ENCODE peak calls at places on chromosome 1, in eight cellular contexts. One of them, this sample, is unnamed.

GRCh38 chr1:170210142-170210541 is 64.4 kb downstream of the NTMT2 start:
- DNase-seq in NCI-H1694: no peak
- DNase-seq in HFF-Myc: no peak
- DNase-seq in CMK: no peak
- DNase-seq in breast epithelium: no peak
- DNase-seq in H7: no peak
- DNase-seq in uterus: no peak
- DNase-seq in AG09319: no peak
- DNase-seq in this sample: no peak

GRCh38 chr1:39453603-39454002 is 37.8 kb upstream of the BMP8A start:
- DNase-seq in NCI-H1694: no peak
- DNase-seq in breast epithelium: no peak
- DNase-seq in CMK: no peak
- DNase-seq in H7: no peak
- DNase-seq in HFF-Myc: no peak
- DNase-seq in AG09319: peak
- DNase-seq in uterus: peak
- DNase-seq in this sample: no peak

GRCh38 chr1:234331511-234331910 is 41.7 kb upstream of the COA6 start:
- DNase-seq in breast epithelium: no peak
- DNase-seq in HFF-Myc: no peak
- DNase-seq in AG09319: no peak
- DNase-seq in uterus: no peak
- DNase-seq in CMK: no peak
- DNase-seq in NCI-H1694: no peak
- DNase-seq in H7: no peak
- DNase-seq in this sample: no peak

GRCh38 chr1:24981632-24982007 is 51.5 kb upstream of the RUNX3 start:
- DNase-seq in AG09319: no peak
- DNase-seq in uterus: no peak
- DNase-seq in NCI-H1694: no peak
- DNase-seq in breast epithelium: no peak
- DNase-seq in CMK: no peak
- DNase-seq in HFF-Myc: no peak
- DNase-seq in H7: no peak
- DNase-seq in this sample: no peak

GRCh38 chr1:190578015-190578414 is 100.4 kb upstream of the BRINP3 start:
- DNase-seq in NCI-H1694: no peak
- DNase-seq in breast epithelium: no peak
- DNase-seq in HFF-Myc: peak
- DNase-seq in H7: no peak
- DNase-seq in CMK: no peak
- DNase-seq in uterus: no peak
- DNase-seq in AG09319: no peak
- DNase-seq in this sample: no peak

GRCh38 chr1:220775238-220775853 is 11.4 kb upstream of the MTARC1 start:
- DNase-seq in CMK: no peak
- DNase-seq in H7: peak
- DNase-seq in NCI-H1694: peak
- DNase-seq in AG09319: no peak
- DNase-seq in uterus: no peak
- DNase-seq in breast epithelium: no peak
- DNase-seq in HFF-Myc: no peak
- DNase-seq in this sample: no peak

GRCh38 chr1:112995890-112996289 is 39.9 kb upstream of the SLC16A1 start:
- DNase-seq in NCI-H1694: no peak
- DNase-seq in AG09319: no peak
- DNase-seq in uterus: no peak
- DNase-seq in breast epithelium: no peak
- DNase-seq in CMK: no peak
- DNase-seq in H7: no peak
- DNase-seq in HFF-Myc: no peak
- DNase-seq in this sample: no peak

GRCh38 chr1:212928323-212929281 is 21.7 kb upstream of the VASH2 start:
- DNase-seq in uterus: no peak
- DNase-seq in HFF-Myc: no peak
- DNase-seq in breast epithelium: no peak
- DNase-seq in AG09319: no peak
- DNase-seq in H7: peak
- DNase-seq in CMK: peak
- DNase-seq in NCI-H1694: no peak
- DNase-seq in this sample: no peak

GRCh38 chr1:211377539-211378461 is 51.2 kb downstream of the TRAF5 start:
- DNase-seq in AG09319: no peak
- DNase-seq in H7: peak
- DNase-seq in NCI-H1694: no peak
- DNase-seq in uterus: no peak
- DNase-seq in CMK: no peak
- DNase-seq in HFF-Myc: no peak
- DNase-seq in breast epithelium: no peak
- DNase-seq in this sample: no peak

GRCh38 chr1:8643542-8644536 is 173.6 kb downstream of the RERE start:
- DNase-seq in uterus: no peak
- DNase-seq in CMK: no peak
- DNase-seq in HFF-Myc: no peak
- DNase-seq in NCI-H1694: no peak
- DNase-seq in breast epithelium: no peak
- DNase-seq in AG09319: no peak
- DNase-seq in H7: no peak
- DNase-seq in this sample: no peak

This sample was measured in AG09309.